ENCODE peak calls at places on chromosomes 11 and 22, in five cellular contexts. One of them, this sample, is unnamed.

GRCh38 chr11:15933896-15934625 is 422.3 kb downstream of the SOX6 start:
- DNase-seq in left ventricle myocardium inferior: no peak
- DNase-seq in lower lobe of right lung: no peak
- DNase-seq in fibroblast of lung: no peak
- DNase-seq in right lobe of liver: no peak
- DNase-seq in this sample: no peak

GRCh38 chr11:71138737-71139425 is 113.5 kb downstream of the SHANK2 start:
- DNase-seq in fibroblast of lung: no peak
- DNase-seq in right lobe of liver: no peak
- DNase-seq in left ventricle myocardium inferior: no peak
- DNase-seq in lower lobe of right lung: no peak
- DNase-seq in this sample: no peak

GRCh38 chr11:78177216-78177615 is 11.2 kb downstream of the KCTD21 start:
- DNase-seq in fibroblast of lung: no peak
- DNase-seq in right lobe of liver: peak; percentile 46
- DNase-seq in left ventricle myocardium inferior: no peak
- DNase-seq in lower lobe of right lung: no peak
- DNase-seq in this sample: no peak

GRCh38 chr11:102799656-102800339 is 1.8 kb upstream of the MMP1 start:
- DNase-seq in fibroblast of lung: no peak
- DNase-seq in left ventricle myocardium inferior: no peak
- DNase-seq in lower lobe of right lung: no peak
- DNase-seq in right lobe of liver: no peak
- DNase-seq in this sample: no peak

GRCh38 chr11:12724301-12725046 is 50.3 kb downstream of the TEAD1 start:
- DNase-seq in right lobe of liver: no peak
- DNase-seq in lower lobe of right lung: peak; percentile 59
- DNase-seq in fibroblast of lung: peak; percentile 96
- DNase-seq in left ventricle myocardium inferior: peak; percentile 67
- DNase-seq in this sample: peak; percentile 95

GRCh38 chr11:46130286-46130937 is 9.2 kb upstream of the PHF21A start:
- DNase-seq in fibroblast of lung: no peak
- DNase-seq in lower lobe of right lung: no peak
- DNase-seq in left ventricle myocardium inferior: no peak
- DNase-seq in right lobe of liver: no peak
- DNase-seq in this sample: no peak

GRCh38 chr11:3959015-3959917 is 103.8 kb downstream of the STIM1 start:
- DNase-seq in left ventricle myocardium inferior: no peak
- DNase-seq in fibroblast of lung: peak; percentile 33
- DNase-seq in right lobe of liver: peak; percentile 55
- DNase-seq in lower lobe of right lung: no peak
- DNase-seq in this sample: no peak

GRCh38 chr22:23763579-23764331 is 965 bp downstream of the C22orf15 start:
- DNase-seq in lower lobe of right lung: peak; percentile 73
- DNase-seq in fibroblast of lung: no peak
- DNase-seq in right lobe of liver: no peak
- DNase-seq in left ventricle myocardium inferior: no peak
- DNase-seq in this sample: no peak

GRCh38 chr11:8289426-8290047 is 25.9 kb upstream of the LMO1 start:
- DNase-seq in right lobe of liver: no peak
- DNase-seq in left ventricle myocardium inferior: no peak
- DNase-seq in fibroblast of lung: no peak
- DNase-seq in lower lobe of right lung: no peak
- DNase-seq in this sample: peak; percentile 26

GRCh38 chr11:43515090-43515489 is 156.4 kb downstream of the TTC17 start:
- DNase-seq in fibroblast of lung: no peak
- DNase-seq in lower lobe of right lung: no peak
- DNase-seq in left ventricle myocardium inferior: no peak
- DNase-seq in right lobe of liver: no peak
- DNase-seq in this sample: no peak
- H3K27me3 ChIP-seq in fibroblast of lung: no peaks in the 10 kb centered on the region
- H3K27me3 ChIP-seq in lower lobe of right lung: peaks cover 7% of the 10 kb centered on the region
- H3K27me3 ChIP-seq in left ventricle myocardium inferior: peaks cover 43% of the 10 kb centered on the region
- H3K27me3 ChIP-seq in right lobe of liver: no peaks in the 10 kb centered on the region
- H3K27me3 ChIP-seq in this sample: no peaks in the 10 kb centered on the region

GRCh38 chr11:64359712-64360402 is 895 bp downstream of the RPS6KA4 start:
- DNase-seq in lower lobe of right lung: peak; percentile 69
- DNase-seq in left ventricle myocardium inferior: no peak
- DNase-seq in fibroblast of lung: no peak
- DNase-seq in right lobe of liver: no peak
- DNase-seq in this sample: no peak
- H3K27ac ChIP-seq in lower lobe of right lung: peak overlapping the region; percentile 90
- H3K27ac ChIP-seq in left ventricle myocardium inferior: peak overlapping the region; percentile 92
- H3K27ac ChIP-seq in fibroblast of lung: no peak overlapping the region
- H3K27ac ChIP-seq in right lobe of liver: no peak overlapping the region
- H3K27ac ChIP-seq in this sample: no peak overlapping the region

DNA sequence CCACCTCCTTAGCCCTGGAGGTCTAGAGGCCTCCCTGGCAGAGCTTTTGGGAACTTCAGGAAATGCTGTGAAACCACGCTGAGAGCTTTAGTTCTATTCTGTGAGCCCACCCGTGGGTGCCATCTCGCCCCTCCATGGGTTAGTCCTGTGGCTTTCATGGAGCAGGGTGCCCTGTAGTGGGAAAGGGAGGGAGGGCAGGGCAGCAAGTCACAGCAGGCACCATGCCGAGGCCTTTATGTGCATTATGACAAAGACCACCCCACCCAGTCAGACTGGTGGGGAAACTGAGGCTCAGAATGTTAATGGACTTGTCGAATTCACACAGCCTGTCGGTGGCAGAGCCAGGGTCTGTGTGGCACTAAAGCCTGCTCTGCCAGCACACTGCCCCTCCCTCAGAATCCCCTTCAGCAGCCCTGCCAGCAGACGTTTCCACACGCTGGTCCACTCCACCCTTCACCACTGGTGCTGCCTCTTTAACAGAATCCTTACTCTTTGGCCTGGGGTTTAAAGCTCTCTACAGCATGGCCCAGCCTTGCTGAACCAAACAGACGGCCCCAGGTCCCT is 13.4 kb downstream of the TMPRSS13 start:
- DNase-seq in left ventricle myocardium inferior: no peak
- DNase-seq in fibroblast of lung: no peak
- DNase-seq in lower lobe of right lung: no peak
- DNase-seq in right lobe of liver: no peak
- DNase-seq in this sample: peak; percentile 34
- H3K27me3 ChIP-seq in left ventricle myocardium inferior: peaks cover 21% of the 10 kb centered on the region
- H3K27me3 ChIP-seq in fibroblast of lung: peaks cover 13% of the 10 kb centered on the region
- H3K27me3 ChIP-seq in lower lobe of right lung: no peaks in the 10 kb centered on the region
- H3K27me3 ChIP-seq in right lobe of liver: no peaks in the 10 kb centered on the region
- H3K27me3 ChIP-seq in this sample: no peaks in the 10 kb centered on the region

DNA sequence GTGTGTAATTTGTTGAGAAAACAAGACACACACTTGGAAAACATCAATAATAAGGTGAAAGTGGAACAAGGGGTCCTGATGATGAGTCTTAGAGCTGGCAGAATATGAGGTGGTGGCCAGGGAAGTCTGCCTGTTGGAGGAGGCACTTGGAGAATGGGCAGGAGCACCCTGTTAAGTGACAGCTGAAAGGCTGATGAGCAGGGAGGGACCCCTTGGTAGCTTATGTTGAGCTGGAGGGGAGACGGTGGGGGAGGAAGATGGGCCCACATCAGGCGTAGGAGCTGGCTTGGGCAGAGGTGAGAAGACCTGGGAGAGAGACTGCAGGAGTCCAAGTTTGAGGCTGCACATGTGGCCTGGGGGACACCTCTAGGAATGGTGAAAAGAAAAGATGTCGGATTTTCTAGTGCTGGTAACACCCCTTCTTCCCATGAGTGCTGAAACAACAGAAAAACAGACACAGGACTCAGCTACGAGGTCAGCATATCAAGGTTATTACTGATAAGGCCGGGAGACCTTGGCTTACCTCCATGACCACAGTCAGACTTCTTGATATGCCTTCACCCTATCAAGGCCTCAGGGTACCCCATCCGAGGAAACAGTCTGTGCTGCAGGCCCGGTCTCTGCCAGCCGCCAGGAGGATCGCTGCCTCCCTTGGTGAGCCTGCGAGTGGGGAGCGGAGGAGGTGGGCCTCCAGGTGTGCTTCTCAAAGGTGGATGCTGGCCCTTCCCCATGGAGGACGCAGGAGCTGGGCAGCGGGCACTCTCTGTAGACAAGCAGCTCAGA is 14.3 kb upstream of the C11orf96 start:
- DNase-seq in right lobe of liver: no peak
- DNase-seq in lower lobe of right lung: no peak
- DNase-seq in left ventricle myocardium inferior: no peak
- DNase-seq in fibroblast of lung: no peak
- DNase-seq in this sample: no peak
- H3K27ac ChIP-seq in right lobe of liver: no peak overlapping the region
- H3K27ac ChIP-seq in lower lobe of right lung: no peak overlapping the region
- H3K27ac ChIP-seq in left ventricle myocardium inferior: no peak overlapping the region
- H3K27ac ChIP-seq in fibroblast of lung: no peak overlapping the region
- H3K27ac ChIP-seq in this sample: no peak overlapping the region

GRCh38 chr22:47781427-47782111 is 1019.1 kb downstream of the TBC1D22A start:
- DNase-seq in fibroblast of lung: no peak
- DNase-seq in left ventricle myocardium inferior: no peak
- DNase-seq in right lobe of liver: no peak
- DNase-seq in lower lobe of right lung: no peak
- DNase-seq in this sample: no peak

GRCh38 chr22:47780281-47780875 is 1017.9 kb downstream of the TBC1D22A start:
- DNase-seq in lower lobe of right lung: no peak
- DNase-seq in right lobe of liver: no peak
- DNase-seq in left ventricle myocardium inferior: no peak
- DNase-seq in fibroblast of lung: no peak
- DNase-seq in this sample: no peak

GRCh38 chr22:47782461-47783075 is 1020.1 kb downstream of the TBC1D22A start:
- DNase-seq in fibroblast of lung: no peak
- DNase-seq in lower lobe of right lung: no peak
- DNase-seq in left ventricle myocardium inferior: no peak
- DNase-seq in right lobe of liver: no peak
- DNase-seq in this sample: no peak

GRCh38 chr22:47779474-47779873 is 1017.0 kb downstream of the TBC1D22A start:
- DNase-seq in right lobe of liver: no peak
- DNase-seq in left ventricle myocardium inferior: no peak
- DNase-seq in lower lobe of right lung: no peak
- DNase-seq in fibroblast of lung: no peak
- DNase-seq in this sample: no peak

GRCh38 chr22:47781024-47781423 is 1018.6 kb downstream of the TBC1D22A start:
- DNase-seq in left ventricle myocardium inferior: no peak
- DNase-seq in fibroblast of lung: no peak
- DNase-seq in right lobe of liver: no peak
- DNase-seq in lower lobe of right lung: no peak
- DNase-seq in this sample: no peak
- H3K27me3 ChIP-seq in left ventricle myocardium inferior: peaks cover 75% of the 10 kb centered on the region
- H3K27me3 ChIP-seq in fibroblast of lung: no peaks in the 10 kb centered on the region
- H3K27me3 ChIP-seq in right lobe of liver: no peaks in the 10 kb centered on the region
- H3K27me3 ChIP-seq in lower lobe of right lung: no peaks in the 10 kb centered on the region
- H3K27me3 ChIP-seq in this sample: no peaks in the 10 kb centered on the region

GRCh38 chr22:46389081-46389480 is 53.6 kb downstream of the TRMU start:
- DNase-seq in lower lobe of right lung: no peak
- DNase-seq in left ventricle myocardium inferior: no peak
- DNase-seq in right lobe of liver: no peak
- DNase-seq in fibroblast of lung: no peak
- DNase-seq in this sample: no peak

GRCh38 chr22:46391486-46392136 is 56.1 kb downstream of the TRMU start:
- DNase-seq in lower lobe of right lung: no peak
- DNase-seq in left ventricle myocardium inferior: no peak
- DNase-seq in fibroblast of lung: no peak
- DNase-seq in right lobe of liver: no peak
- DNase-seq in this sample: no peak

GRCh38 chr22:46390105-46390651 is 54.7 kb downstream of the TRMU start:
- DNase-seq in lower lobe of right lung: no peak
- DNase-seq in right lobe of liver: no peak
- DNase-seq in fibroblast of lung: no peak
- DNase-seq in left ventricle myocardium inferior: no peak
- DNase-seq in this sample: no peak

GRCh38 chr22:46392137-46392844 is 56.8 kb downstream of the TRMU start:
- DNase-seq in lower lobe of right lung: no peak
- DNase-seq in left ventricle myocardium inferior: no peak
- DNase-seq in right lobe of liver: no peak
- DNase-seq in fibroblast of lung: no peak
- DNase-seq in this sample: no peak

DNA sequence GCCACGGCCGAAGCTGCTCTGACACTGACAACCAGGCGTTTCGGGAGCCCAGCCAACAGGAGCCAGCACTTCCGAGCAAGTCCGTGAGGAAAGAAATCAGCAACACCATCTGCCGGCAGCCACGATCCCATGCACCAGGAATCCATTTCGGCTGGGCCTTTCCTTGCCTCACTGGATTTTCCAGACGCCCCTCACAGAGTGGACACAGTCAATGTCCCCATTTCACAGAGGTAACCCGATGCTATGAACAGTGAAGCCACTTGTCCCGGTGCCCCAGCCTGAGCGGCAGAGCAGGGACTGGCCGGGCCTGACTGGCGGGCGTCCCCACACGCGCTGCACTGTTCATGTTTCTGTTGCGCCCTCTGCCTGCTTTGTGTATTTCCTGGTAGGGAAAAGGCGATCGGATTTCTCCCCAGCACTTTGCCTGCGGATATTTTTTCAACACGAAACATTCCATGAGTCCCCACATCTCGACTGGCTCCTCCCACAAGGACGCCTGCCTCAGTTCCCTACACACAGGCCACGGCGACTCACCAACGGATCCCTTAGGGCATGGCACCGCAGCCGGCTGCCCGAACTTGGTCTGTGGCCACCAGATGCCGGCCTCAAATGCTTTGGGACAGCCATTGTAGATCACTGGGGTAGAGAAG is 55.3 kb downstream of the TRMU start:
- DNase-seq in fibroblast of lung: peak; percentile 68
- DNase-seq in left ventricle myocardium inferior: peak; percentile 61
- DNase-seq in lower lobe of right lung: no peak
- DNase-seq in right lobe of liver: peak; percentile 79
- DNase-seq in this sample: no peak
- H3K27ac ChIP-seq in fibroblast of lung: no peak overlapping the region
- H3K27ac ChIP-seq in left ventricle myocardium inferior: no peak overlapping the region
- H3K27ac ChIP-seq in lower lobe of right lung: no peak overlapping the region
- H3K27ac ChIP-seq in right lobe of liver: no peak overlapping the region
- H3K27ac ChIP-seq in this sample: no peak overlapping the region

GRCh38 chr22:39707816-39708215 is 137.3 kb downstream of the CACNA1I start:
- DNase-seq in left ventricle myocardium inferior: no peak
- DNase-seq in right lobe of liver: no peak
- DNase-seq in lower lobe of right lung: no peak
- DNase-seq in fibroblast of lung: no peak
- DNase-seq in this sample: no peak
- H3K27me3 ChIP-seq in left ventricle myocardium inferior: peaks cover 87% of the 10 kb centered on the region
- H3K27me3 ChIP-seq in right lobe of liver: no peaks in the 10 kb centered on the region
- H3K27me3 ChIP-seq in lower lobe of right lung: peaks cover 34% of the 10 kb centered on the region
- H3K27me3 ChIP-seq in fibroblast of lung: peaks cover 3% of the 10 kb centered on the region
- H3K27me3 ChIP-seq in this sample: no peaks in the 10 kb centered on the region

DNA sequence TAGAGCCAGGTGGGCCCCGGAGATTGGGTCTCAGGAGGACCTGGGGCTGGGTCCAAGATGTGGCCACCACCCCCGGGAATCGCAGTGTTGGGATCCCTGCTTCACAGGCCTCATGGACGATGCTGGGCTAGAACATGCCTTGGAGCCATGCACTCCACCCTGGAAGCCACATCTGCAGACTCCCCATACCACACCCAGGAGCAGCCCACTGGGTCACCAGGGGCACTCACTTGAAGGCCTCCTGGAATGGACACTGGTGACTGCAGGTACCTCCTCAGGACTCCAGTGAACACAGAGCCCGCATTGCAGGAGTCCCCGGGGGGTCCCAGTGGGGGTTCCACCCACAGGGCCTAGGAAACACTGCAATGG is 25.0 kb downstream of the RTN4R start:
- DNase-seq in right lobe of liver: no peak
- DNase-seq in lower lobe of right lung: no peak
- DNase-seq in left ventricle myocardium inferior: no peak
- DNase-seq in fibroblast of lung: no peak
- DNase-seq in this sample: no peak
- H3K27ac ChIP-seq in right lobe of liver: no peak overlapping the region
- H3K27ac ChIP-seq in lower lobe of right lung: peak overlapping the region; percentile 46
- H3K27ac ChIP-seq in left ventricle myocardium inferior: peak overlapping the region; percentile 50
- H3K27ac ChIP-seq in fibroblast of lung: no peak overlapping the region
- H3K27ac ChIP-seq in this sample: no peak overlapping the region

This sample was measured in sigmoid colon.